ENCODE peak calls at places on chromosomes 7 and 10, in five cellular contexts. X is left ventricle myocardium inferior, G is cardiac muscle cell, S is fibroblast of the aortic adventitia, V is fibroblast of pulmonary artery. J is an unnamed sample.

GRCh38 chr7:6359021-6359420 is 86.6 kb upstream of the CYTH3 start:
- DNase-seq in X (no peak), G (no peak), S (no peak), V (no peak), J (no peak)

GRCh38 chr10:75951627-75952026 is 520.2 kb downstream of the LRMDA start:
- DNase-seq in X (no peak), G (no peak), S (no peak), V (no peak), J (no peak)

GRCh38 chr10:110279062-110279986 is 25.4 kb downstream of the SMNDC1 start:
- DNase-seq in X (no peak), G (peak), S (peak), V (peak), J (no peak)

GRCh38 chr7:98168181-98168903 is 42.9 kb upstream of the BHLHA15 start:
- DNase-seq in X (no peak), G (peak), S (peak), V (peak), J (no peak)

GRCh38 chr7:121456785-121457359 is 60.8 kb upstream of the FAM3C start:
- DNase-seq in X (no peak), G (no peak), S (no peak), V (no peak), J (no peak)

GRCh38 chr7:1536105-1536767 is 5.7 kb downstream of the MAFK start:
- DNase-seq in X (no peak), G (no peak), S (no peak), V (no peak), J (no peak)

GRCh38 chr7:117401293-117402002 is 25.8 kb downstream of the ASZ1 start:
- DNase-seq in X (no peak), G (peak), S (peak), V (peak), J (no peak)

GRCh38 chr10:86583983-86584382 is 62.4 kb upstream of the WAPL start:
- DNase-seq in X (no peak), G (no peak), S (no peak), V (no peak), J (no peak)

GRCh38 chr7:11466517-11467105 is 365.4 kb downstream of the THSD7A start:
- DNase-seq in X (no peak), G (no peak), S (no peak), V (no peak), J (no peak)

GRCh38 chr7:24017519-24017918 is 266.5 kb upstream of the NPY start:
- DNase-seq in X (no peak), G (no peak), S (no peak), V (no peak), J (no peak)

GRCh38 chr10:51198170-51198569 is 123.9 kb downstream of the PRKG1 start:
- DNase-seq in X (no peak), G (no peak), S (no peak), V (no peak), J (no peak)

GRCh38 chr7:129502708-129503685 is 666 bp downstream of the SMKR1 start:
- DNase-seq in X (no peak), G (no peak), S (no peak), V (no peak), J (no peak)

GRCh38 chr7:75946207-75946855 is 31.4 kb downstream of the POR start:
- DNase-seq in X (no peak), G (no peak), S (no peak), V (no peak), J (no peak)

GRCh38 chr7:155729847-155730246 is 82.4 kb downstream of the SHH start:
- DNase-seq in X (no peak), G (peak), S (no peak), V (peak), J (peak)

GRCh38 chr10:109883859-109884771 is 39.2 kb downstream of the XPNPEP1 start:
- DNase-seq in X (peak), G (peak), S (peak), V (peak), J (no peak)

GRCh38 chr7:102000123-102000522 is 182.7 kb downstream of the CUX1 start:
- DNase-seq in X (no peak), G (no peak), S (no peak), V (no peak), J (no peak)

GRCh38 chr7:91098566-91098965 is 165.7 kb upstream of the FZD1 start:
- DNase-seq in X (no peak), G (peak), S (peak), V (peak), J (no peak)

GRCh38 chr7:133053321-133053891 is 28.5 kb downstream of the CHCHD3 start:
- DNase-seq in X (no peak), G (peak), S (peak), V (peak), J (peak)

GRCh38 chr7:101743241-101743994 is 74.0 kb upstream of the CUX1 start:
- DNase-seq in X (peak), G (peak), S (peak), V (peak), J (no peak)

GRCh38 chr10:129717816-129718547 is 246.1 kb downstream of the EBF3 start:
- DNase-seq in X (no peak), G (no peak), S (no peak), V (no peak), J (no peak)

GRCh38 chr7:150962743-150963399 is 15.2 kb downstream of the KCNH2 start:
- DNase-seq in X (peak), G (peak), S (peak), V (peak), J (no peak)

GRCh38 chr7:21104124-21104500 is 317.4 kb upstream of the SP8 start:
- DNase-seq in X (no peak), G (no peak), S (no peak), V (no peak), J (no peak)

GRCh38 chr7:112500619-112501018 is 19.8 kb downstream of the LSMEM1 start:
- DNase-seq in X (no peak), G (no peak), S (peak), V (peak), J (no peak)

GRCh38 chr7:105408791-105409410 is 20.2 kb upstream of the SRPK2 start:
- DNase-seq in X (no peak), G (no peak), S (no peak), V (no peak), J (no peak)

GRCh38 chr10:68742397-68742796 is 21.4 kb downstream of the CCAR1 start:
- DNase-seq in X (no peak), G (no peak), S (no peak), V (no peak), J (no peak)

GRCh38 chr10:119655566-119656001 is 4.4 kb downstream of the BAG3 start:
- DNase-seq in X (peak), G (peak), S (peak), V (peak), J (no peak)

GRCh38 chr10:4372601-4373000 is 453.4 kb upstream of the AKR1E2 start:
- DNase-seq in X (no peak), G (peak), S (peak), V (peak), J (no peak)

GRCh38 chr7:26293569-26294308 is 2.1 kb downstream of the SNX10 start:
- DNase-seq in X (no peak), G (no peak), S (no peak), V (no peak), J (no peak)

GRCh38 chr7:130868150-130868549 is 134.1 kb upstream of the KLF14 start:
- DNase-seq in X (no peak), G (no peak), S (no peak), V (no peak), J (no peak)

GRCh38 chr7:37833107-37833817 is 15.1 kb upstream of the NME8 start:
- DNase-seq in X (no peak), G (peak), S (peak), V (peak), J (no peak)

GRCh38 chr7:132351858-132352539 is 224.3 kb downstream of the PLXNA4 start:
- DNase-seq in X (no peak), G (peak), S (peak), V (peak), J (no peak)

GRCh38 chr7:52021343-52021742 is 704.7 kb upstream of the COBL start:
- DNase-seq in X (no peak), G (no peak), S (no peak), V (no peak), J (no peak)

GRCh38 chr10:73894245-73894971 is 16.5 kb upstream of the PLAU start:
- DNase-seq in X (no peak), G (peak), S (peak), V (peak), J (peak)

GRCh38 chr7:122970740-122971725 is 24.5 kb downstream of the TAS2R16 start:
- DNase-seq in X (no peak), G (no peak), S (no peak), V (no peak), J (no peak)

GRCh38 chr10:38146579-38147333 is 52.6 kb downstream of the ZNF37A start:
- DNase-seq in X (no peak), G (no peak), S (no peak), V (no peak), J (no peak)

GRCh38 chr7:154503962-154504550 is 451.9 kb downstream of the DPP6 start:
- DNase-seq in X (no peak), G (peak), S (peak), V (peak), J (peak)

GRCh38 chr10:24806262-24806661 is 82.6 kb upstream of the ARHGAP21 start:
- DNase-seq in X (no peak), G (no peak), S (no peak), V (no peak), J (no peak)

GRCh38 chr10:93288679-93289634 is 193.2 kb downstream of the MYOF start:
- DNase-seq in X (peak), G (peak), S (peak), V (peak), J (peak)

GRCh38 chr10:31919010-31919409 is 9.6 kb downstream of the ARHGAP12 start:
- DNase-seq in X (no peak), G (no peak), S (no peak), V (no peak), J (no peak)

GRCh38 chr7:122143751-122144711 is at the start of gene AASS:
- DNase-seq in X (peak), G (peak), S (peak), V (peak), J (peak)

DNA sequence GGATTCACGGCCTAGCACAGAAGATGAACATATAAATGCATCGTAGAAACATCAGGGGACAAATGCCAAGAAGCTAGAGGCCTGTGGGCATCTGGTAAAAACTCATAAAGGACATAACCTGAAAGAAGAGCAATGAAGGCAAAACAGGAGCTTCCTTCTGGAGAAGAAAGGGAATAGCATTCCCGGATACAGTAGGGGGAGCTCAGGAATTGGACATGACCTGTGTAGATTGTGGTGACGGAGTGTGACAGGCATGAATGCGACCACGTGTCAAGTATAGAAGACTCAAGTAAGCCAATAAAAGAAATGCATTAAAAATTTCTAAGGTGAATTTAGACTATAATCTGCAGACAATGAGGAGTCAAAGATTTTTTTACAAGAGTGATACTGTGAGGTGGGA is 270.1 kb downstream of the AGMO start:
- DNase-seq in X (no peak), G (no peak), S (no peak), V (no peak), J (no peak)
- TF ChIP-seq CTCF in X (no peak), G (no peak), S (no peak), V (no peak), J (no peak)

GRCh38 chr10:97889461-97890265 is 40.0 kb downstream of the GOLGA7B start:
- DNase-seq in X (no peak), G (peak), S (no peak), V (peak), J (peak)
- H3K4me3 ChIP-seq in X (no peak), G (no peak), S (no peak), V (no peak), J (peak)

DNA sequence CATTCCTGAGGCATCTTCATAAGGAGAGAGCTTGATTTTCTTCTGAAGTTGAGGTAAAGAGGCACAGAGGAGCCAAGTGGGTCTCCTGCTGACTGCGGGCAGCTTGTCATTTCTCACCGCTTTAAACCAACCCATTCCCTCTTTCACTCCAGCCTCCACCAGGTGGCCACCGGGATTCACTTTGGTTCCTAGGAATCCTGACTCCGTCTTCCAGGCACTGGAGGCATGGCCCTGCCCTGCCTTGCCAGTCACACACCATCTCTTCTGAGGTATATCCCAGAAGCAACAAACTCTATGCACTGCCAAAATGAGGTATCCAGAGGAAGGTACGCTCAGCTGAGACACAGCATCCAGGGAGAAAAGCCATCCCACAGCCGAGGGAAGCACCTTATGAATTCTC is 280.8 kb downstream of the TNS3 start:
- DNase-seq in X (no peak), G (no peak), S (no peak), V (no peak), J (no peak)
- TF ChIP-seq CTCF in X (no peak), G (no peak), S (no peak), V (no peak), J (no peak)

DNA sequence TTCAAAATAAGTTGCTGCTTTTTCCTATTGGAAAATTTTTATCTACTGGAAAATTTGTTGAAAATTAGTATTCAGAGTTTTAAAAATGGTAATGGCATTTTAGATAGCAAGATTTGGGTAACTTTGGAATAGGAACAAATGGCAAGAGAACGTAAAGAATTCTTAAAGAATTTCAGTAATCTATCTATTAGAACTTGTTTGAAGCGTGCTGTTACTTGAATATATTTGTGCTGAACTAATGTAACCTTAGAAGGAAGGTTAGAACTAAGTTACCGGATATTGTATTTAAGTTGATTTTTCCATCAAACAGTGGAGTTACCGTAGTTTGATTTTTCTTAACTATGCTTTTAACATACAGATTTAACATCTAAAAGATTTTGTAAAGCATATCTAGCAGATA is 25.9 kb downstream of the SEPTIN7 start:
- DNase-seq in X (no peak), G (no peak), S (no peak), V (no peak), J (no peak)
- H3K4me3 ChIP-seq in X (no peak), G (no peak), S (no peak), V (no peak), J (no peak)

GRCh38 chr10:84739641-84740040 is 411.3 kb downstream of the CCSER2 start:
- DNase-seq in X (no peak), G (no peak), S (no peak), V (no peak), J (no peak)
- TF ChIP-seq CTCF in X (no peak), G (no peak), S (no peak), V (no peak), J (no peak)

GRCh38 chr7:139494835-139495568 is 11.5 kb upstream of the KLRG2 start:
- DNase-seq in X (no peak), G (no peak), S (no peak), V (no peak), J (no peak)
- H3K4me3 ChIP-seq in X (no peak), G (no peak), S (no peak), V (no peak), J (no peak)